ENCODE peak calls at places on chromosomes 2 and 18, in four cellular contexts. X is keratinocyte, N is RWPE2, F is neural crest cell. D is an unnamed sample.

GRCh38 chr2:100193334-100193733 is 50.9 kb upstream of the AFF3 start:
- DNase-seq in X (no peak), N (no peak), F (no peak), D (no peak)

GRCh38 chr18:36593001-36593400 is 235.8 kb downstream of the TPGS2 start:
- DNase-seq in X (no peak), N (no peak), F (no peak), D (no peak)

GRCh38 chr18:79393181-79393598 is 2.5 kb upstream of the NFATC1 start:
- DNase-seq in X (no peak), N (peak), F (no peak), D (peak)

GRCh38 chr18:28078298-28078697 is 98.6 kb downstream of the CDH2 start:
- DNase-seq in X (no peak), N (no peak), F (no peak), D (no peak)

GRCh38 chr2:86230961-86231360 is 31.7 kb downstream of the MRPL35 start:
- DNase-seq in X (no peak), N (no peak), F (no peak), D (no peak)

GRCh38 chr2:151974997-151975396 is 123.8 kb downstream of the CACNB4 start:
- DNase-seq in X (no peak), N (no peak), F (no peak), D (no peak)

GRCh38 chr18:61643884-61644647 is 248.7 kb downstream of the RNF152 start:
- DNase-seq in X (no peak), N (no peak), F (no peak), D (no peak)

GRCh38 chr2:13919981-13920382 is 712.5 kb upstream of the LRATD1 start:
- DNase-seq in X (peak), N (no peak), F (no peak), D (no peak)

GRCh38 chr2:226838758-226839555 is 3.1 kb downstream of the RHBDD1 start:
- DNase-seq in X (no peak), N (no peak), F (no peak), D (no peak)

GRCh38 chr2:218992703-218993344 is 398 bp downstream of the CRYBA2 start:
- DNase-seq in X (no peak), N (no peak), F (no peak), D (peak)

GRCh38 chr18:22405142-22405541 is 12.6 kb downstream of the CTAGE1 start:
- DNase-seq in X (no peak), N (no peak), F (no peak), D (no peak)

GRCh38 chr18:22410126-22410525 is 7.6 kb downstream of the CTAGE1 start:
- DNase-seq in X (no peak), N (no peak), F (no peak), D (no peak)

GRCh38 chr18:22411442-22411841 is 6.3 kb downstream of the CTAGE1 start:
- DNase-seq in X (no peak), N (no peak), F (no peak), D (no peak)

GRCh38 chr18:22409445-22409844 is 8.3 kb downstream of the CTAGE1 start:
- DNase-seq in X (no peak), N (no peak), F (no peak), D (no peak)

DNA sequence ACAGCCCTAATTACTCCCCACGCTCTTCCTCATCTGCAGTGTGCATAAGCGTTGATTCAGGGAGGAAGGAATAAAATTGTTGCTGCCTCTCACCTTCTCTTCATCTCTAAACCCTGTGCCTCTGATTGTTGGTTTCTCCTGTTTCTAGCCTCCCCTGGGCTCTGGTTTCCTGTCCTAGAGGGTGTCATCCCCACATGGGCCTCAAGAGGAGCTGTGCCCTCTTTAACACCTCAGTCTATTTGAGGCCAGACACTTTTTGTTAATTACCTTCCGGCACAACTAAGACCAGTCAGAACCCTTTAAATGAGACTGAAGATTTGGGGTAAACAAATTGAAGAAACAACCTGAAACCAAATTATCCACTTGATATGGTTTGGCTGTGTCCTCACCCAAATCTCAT is 9.7 kb downstream of the CTAGE1 start:
- DNase-seq in X (no peak), N (no peak), F (no peak), D (no peak)
- TF ChIP-seq CTCF in X (peak), N (no peak), F (peak), D (peak)

DNA sequence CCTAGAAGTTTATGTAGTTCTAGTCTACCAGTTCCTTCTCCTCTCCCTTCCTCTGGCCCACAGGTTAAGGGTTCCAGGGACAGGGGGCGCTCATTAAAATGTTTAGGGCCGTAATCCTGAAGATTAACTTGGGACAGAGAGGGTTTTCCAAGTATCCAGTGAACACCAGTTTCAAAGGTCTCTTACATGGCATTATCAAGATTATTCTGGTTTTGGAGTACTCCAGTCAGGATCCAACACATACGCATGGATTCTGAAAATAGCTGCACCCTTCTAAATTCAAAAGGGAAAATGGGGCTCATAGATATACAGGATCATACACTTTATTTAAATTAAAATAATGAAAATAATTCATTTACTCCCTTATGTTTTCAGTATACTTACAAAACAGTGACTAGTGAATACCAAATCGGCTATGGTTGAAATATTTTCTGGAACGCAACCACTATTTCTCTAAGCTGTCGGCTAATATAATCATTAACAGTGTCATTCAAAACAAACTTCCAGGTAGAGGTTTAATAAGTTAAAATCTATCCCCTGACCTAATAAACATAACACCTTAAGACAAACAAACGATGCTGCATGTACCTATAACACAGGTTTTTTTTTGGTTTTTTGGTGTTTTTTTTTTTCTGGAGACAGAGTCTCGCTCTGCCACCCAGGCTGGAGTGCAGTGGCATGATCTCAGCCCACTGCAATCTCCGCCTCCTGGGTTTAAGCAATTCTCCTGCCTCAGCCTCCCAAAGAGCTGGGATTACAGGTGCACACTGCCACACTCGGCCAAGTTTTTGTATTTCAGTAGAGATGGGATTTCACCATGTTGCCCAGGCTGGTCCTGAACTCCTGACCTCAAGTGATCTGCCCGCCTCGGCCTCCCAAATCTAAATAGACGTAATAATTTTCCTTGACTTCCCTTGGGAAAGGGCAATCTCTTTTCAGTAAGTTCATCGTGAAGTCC is 44.7 kb downstream of the MGAT4A start:
- DNase-seq in X (no peak), N (no peak), F (no peak), D (no peak)
- TF ChIP-seq CTCF in X (no peak), N (no peak), F (no peak), D (no peak)

GRCh38 chr2:234558642-234559041 is 61.8 kb upstream of the ARL4C start:
- DNase-seq in X (no peak), N (no peak), F (no peak), D (no peak)
- TF ChIP-seq CTCF in X (no peak), N (no peak), F (no peak), D (peak)

DNA sequence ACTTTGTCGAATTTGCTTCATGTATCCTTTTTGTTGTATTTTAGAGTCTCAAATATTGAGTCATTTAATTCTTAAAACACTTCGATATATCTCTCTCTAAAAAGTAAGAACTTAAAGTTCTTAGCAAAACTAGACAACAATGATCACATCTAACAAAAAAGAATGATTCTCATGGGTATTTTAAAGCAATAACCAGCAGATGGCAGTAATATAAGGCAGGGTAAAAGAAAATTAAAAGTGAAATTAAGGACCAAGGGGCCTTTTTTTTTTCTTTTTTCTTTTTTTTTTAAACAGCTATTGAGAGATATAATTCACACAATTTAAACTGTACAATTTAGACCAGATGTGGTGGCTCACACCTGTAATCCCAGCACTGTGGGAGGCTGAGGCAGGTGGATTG is 9.9 kb upstream of the AOX1 start:
- DNase-seq in X (no peak), N (no peak), F (no peak), D (no peak)
- TF ChIP-seq CTCF in X (peak), N (peak), F (peak), D (peak)

GRCh38 chr2:232783278-232783677 is 6.9 kb upstream of the KCNJ13 start:
- DNase-seq in X (no peak), N (no peak), F (no peak), D (no peak)

GRCh38 chr2:232777278-232777677 is 913 bp upstream of the KCNJ13 start:
- DNase-seq in X (no peak), N (no peak), F (no peak), D (no peak)

GRCh38 chr2:232779465-232779864 is 3.1 kb upstream of the KCNJ13 start:
- DNase-seq in X (no peak), N (no peak), F (no peak), D (no peak)

GRCh38 chr2:232781765-232782164 is 5.4 kb upstream of the KCNJ13 start:
- DNase-seq in X (no peak), N (no peak), F (no peak), D (no peak)

GRCh38 chr2:232779935-232780334 is 3.6 kb upstream of the KCNJ13 start:
- DNase-seq in X (no peak), N (no peak), F (no peak), D (no peak)
- TF ChIP-seq CTCF in X (no peak), N (no peak), F (no peak), D (no peak)